ENCODE peak calls at places on chromosomes 12 and 14, in five cellular contexts. C, O, I, L and N are unnamed samples.

GRCh38 chr14:30657606-30658163 is 35.6 kb downstream of the SCFD1 start:
- DNase-seq in I (no peak), L (no peak), C (no peak), O (no peak), N (no peak)

GRCh38 chr14:25050494-25051170 is 685 bp upstream of the STXBP6 start:
- DNase-seq in O (peak; percentile 23), I (peak; percentile 88), C (no peak), L (no peak), N (no peak)

GRCh38 chr14:35944847-35945246 is 118.7 kb downstream of the BRMS1L start:
- DNase-seq in O (no peak), C (no peak), L (no peak), I (no peak), N (no peak)

GRCh38 chr12:25769076-25769945 is 189.2 kb upstream of the RASSF8 start:
- DNase-seq in O (no peak), L (no peak), I (peak; percentile 94), C (no peak), N (peak; percentile 72)

GRCh38 chr14:65261946-65262345 is 150.6 kb upstream of the FUT8 start:
- DNase-seq in C (no peak), L (no peak), O (no peak), I (no peak), N (no peak)

GRCh38 chr12:114721266-114721665 is 37.3 kb upstream of the TBX3 start:
- DNase-seq in C (no peak), O (peak; percentile 83), L (peak; percentile 12), I (no peak), N (no peak)

GRCh38 chr12:28424965-28425364 is 234.7 kb downstream of the CCDC91 start:
- DNase-seq in C (peak; percentile 41), O (peak; percentile 16), I (peak; percentile 94), L (no peak), N (peak; percentile 78)

GRCh38 chr12:75699728-75700496 is 188.5 kb upstream of the KRR1 start:
- DNase-seq in O (peak; percentile 70), C (no peak), I (peak; percentile 81), L (no peak), N (no peak)

GRCh38 chr12:57990241-57990883 is 49.0 kb downstream of the ATP23 start:
- DNase-seq in C (no peak), O (no peak), L (no peak), I (no peak), N (no peak)

GRCh38 chr14:94114589-94115067 is 4.1 kb downstream of the IFI27 start:
- DNase-seq in O (no peak), L (no peak), C (peak; percentile 18), I (no peak), N (no peak)

GRCh38 chr14:27881646-27882045 is 884.9 kb upstream of the FOXG1 start:
- DNase-seq in I (no peak), L (no peak), C (no peak), O (no peak), N (no peak)

GRCh38 chr14:68910540-68910939 is 68.6 kb downstream of the ACTN1 start:
- DNase-seq in C (no peak), I (no peak), O (no peak), L (peak; percentile 11), N (no peak)

GRCh38 chr14:65958664-65959562 is 527.3 kb upstream of the CCDC196 start:
- DNase-seq in O (peak; percentile 56), L (peak; percentile 66), C (no peak), I (peak; percentile 17), N (no peak)

GRCh38 chr12:56766535-56766934 is 3.4 kb downstream of the HSD17B6 start:
- DNase-seq in C (no peak), I (no peak), L (no peak), O (no peak), N (no peak)

GRCh38 chr14:93008381-93008780 is 85.4 kb downstream of the CHGA start:
- DNase-seq in L (no peak), O (no peak), C (no peak), I (peak; percentile 64), N (no peak)

GRCh38 chr14:33734387-33734786 is 216.5 kb downstream of the EGLN3 start:
- DNase-seq in L (no peak), O (no peak), C (no peak), I (no peak), N (no peak)

GRCh38 chr14:35992816-35993511 is 166.8 kb downstream of the BRMS1L start:
- DNase-seq in I (no peak), L (no peak), O (peak; percentile 14), C (no peak), N (no peak)

GRCh38 chr14:32350020-32350419 is 20.9 kb downstream of the AKAP6 start:
- DNase-seq in C (no peak), O (no peak), I (no peak), L (no peak), N (no peak)

GRCh38 chr12:119870462-119870861 is 6.7 kb downstream of the CIT start:
- DNase-seq in L (no peak), O (no peak), C (no peak), I (peak; percentile 21), N (no peak)

DNA sequence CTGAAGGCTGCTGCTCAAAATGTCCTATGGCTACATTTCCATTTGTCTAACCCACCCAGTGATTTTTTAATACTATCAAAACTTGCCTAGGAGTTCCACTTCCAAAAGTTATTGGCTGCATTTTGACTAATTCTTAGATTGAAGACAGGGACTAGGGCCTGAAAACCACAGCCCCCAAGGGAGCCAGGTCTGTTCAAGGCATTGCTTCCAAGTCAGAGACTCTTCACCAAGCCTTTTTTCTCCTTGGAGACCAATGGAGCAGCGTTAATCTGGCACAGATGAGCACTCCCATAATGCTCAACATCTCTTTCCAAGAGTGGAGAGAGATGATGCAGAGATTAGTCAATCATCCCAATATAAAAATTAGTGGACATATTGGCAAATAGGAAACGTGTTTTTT is 112.5 kb upstream of the HIF1A start:
- DNase-seq in O (no peak), C (no peak), L (no peak), I (peak; percentile 32), N (no peak)
- TF ChIP-seq CTCF in O (no peak), C (no peak), L (no peak), I (no peak), N (no peak)

DNA sequence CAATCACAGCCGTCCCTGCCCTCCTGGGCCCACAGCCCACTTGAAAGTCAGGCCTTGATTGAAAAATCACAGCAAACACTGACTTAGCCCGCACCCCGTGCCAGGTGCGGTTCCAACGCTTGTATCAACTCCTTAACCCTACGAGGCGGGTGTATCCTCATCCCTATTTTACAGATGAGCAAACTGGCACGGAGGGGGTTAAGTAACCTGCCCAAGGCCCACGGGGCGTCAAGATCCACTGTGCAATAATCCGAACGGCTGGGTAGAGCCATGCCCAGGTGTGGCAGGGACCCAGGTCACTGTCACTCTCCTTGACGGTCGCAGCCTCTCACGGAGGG is 583 bp downstream of the DNAH10 start:
- DNase-seq in C (no peak), O (no peak), L (no peak), I (no peak), N (no peak)
- H3K4me3 ChIP-seq in C (peak overlapping the region; percentile 61), O (peak overlapping the region; percentile 38), L (peak overlapping the region; percentile 39), I (no peak overlapping the region), N (no peak overlapping the region)

GRCh38 chr14:45838597-45838996 is 585.6 kb upstream of the MIS18BP1 start:
- DNase-seq in L (no peak), O (peak; percentile 2), I (no peak), C (no peak), N (no peak)
- TF ChIP-seq CTCF in L (peak; percentile 32), O (no peak), I (no peak), C (no peak), N (peak; percentile 26)

GRCh38 chr12:39606712-39607423 is 12.7 kb downstream of the ABCD2 start:
- DNase-seq in O (no peak), L (no peak), C (no peak), I (no peak), N (no peak)

GRCh38 chr12:39605501-39605900 is 14.1 kb downstream of the ABCD2 start:
- DNase-seq in C (no peak), L (no peak), O (no peak), I (peak; percentile 74), N (no peak)

GRCh38 chr12:39603065-39603464 is 16.5 kb downstream of the ABCD2 start:
- DNase-seq in C (no peak), O (no peak), L (no peak), I (no peak), N (no peak)

GRCh38 chr12:39610626-39611025 is 9.0 kb downstream of the ABCD2 start:
- DNase-seq in O (no peak), C (no peak), I (peak; percentile 29), L (no peak), N (no peak)

GRCh38 chr12:39605996-39606395 is 13.6 kb downstream of the ABCD2 start:
- DNase-seq in L (no peak), O (no peak), C (no peak), I (peak; percentile 85), N (no peak)
- H3K4me3 ChIP-seq in L (no peak overlapping the region), O (no peak overlapping the region), C (no peak overlapping the region), I (no peak overlapping the region), N (no peak overlapping the region)

DNA sequence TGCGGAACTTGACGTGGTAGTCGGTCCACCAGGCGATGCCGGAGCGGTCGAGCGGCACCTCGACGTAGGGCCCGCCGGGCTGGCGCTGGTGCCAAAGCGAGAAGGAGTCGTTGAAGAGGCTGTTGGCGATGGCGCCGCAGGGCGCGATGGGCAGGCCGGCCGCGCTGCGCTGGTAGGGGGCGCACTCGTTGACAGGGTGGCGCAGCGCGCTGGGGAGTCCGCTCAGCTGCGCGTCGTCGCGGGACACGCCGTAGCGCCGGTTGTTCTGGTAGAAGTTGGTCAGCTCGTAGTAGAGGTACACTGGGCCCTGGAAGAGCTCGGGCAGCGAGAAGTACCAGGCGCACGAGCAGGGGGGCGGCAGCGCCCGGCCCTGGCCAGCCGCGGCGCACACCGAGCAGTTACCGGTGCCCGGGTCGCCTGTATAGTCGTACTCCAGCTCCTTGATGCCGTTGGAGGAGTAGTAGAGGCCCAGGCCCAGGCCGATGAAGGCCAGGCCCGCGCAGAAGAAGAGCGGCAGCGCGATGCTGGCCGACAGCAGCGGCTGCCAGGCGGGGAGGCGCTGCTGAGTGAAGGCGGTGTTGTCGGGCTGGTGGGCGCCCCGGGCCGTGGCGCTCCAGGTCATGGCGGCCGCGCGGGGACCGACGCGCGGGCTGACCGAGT is 482 bp downstream of the TMEM30B start:
- DNase-seq in C (peak; percentile 74), L (peak; percentile 90), I (peak; percentile 59), O (peak; percentile 54), N (no peak)
- TF ChIP-seq CTCF in C (no peak), L (peak; percentile 40), I (peak; percentile 15), O (peak; percentile 40), N (peak; percentile 48)

DNA sequence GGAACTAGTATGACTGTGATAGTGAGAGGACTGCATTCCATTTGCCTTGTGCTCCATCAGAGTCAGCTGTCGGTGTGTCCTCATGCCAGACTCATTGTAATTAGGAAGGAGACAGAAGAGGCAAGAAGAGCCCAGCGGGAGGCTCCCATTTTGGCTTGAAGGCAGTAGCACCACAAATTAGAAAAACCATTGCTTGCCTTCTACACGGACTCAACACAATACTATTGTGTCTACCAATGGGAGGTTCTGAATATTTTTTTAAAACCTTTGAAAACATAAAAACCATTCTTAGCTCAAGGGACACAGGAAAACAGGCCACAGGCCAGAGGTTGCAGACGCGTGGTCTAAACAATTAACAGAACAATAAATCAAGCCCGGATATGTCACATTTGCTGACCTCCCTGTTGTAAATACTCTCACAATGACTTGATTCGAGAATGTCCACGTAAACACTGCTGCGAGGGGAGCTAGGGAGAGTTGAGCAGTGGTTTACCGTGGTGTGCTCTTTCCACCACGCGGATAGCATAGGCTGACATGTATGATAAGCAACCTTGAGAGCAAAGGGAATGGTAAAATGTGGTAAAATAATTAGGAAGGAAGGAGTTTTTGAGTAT is 13.6 kb upstream of the DCP1B start:
- DNase-seq in C (no peak), O (no peak), L (peak; percentile 75), I (peak; percentile 11), N (no peak)
- H3K4me3 ChIP-seq in C (no peak overlapping the region), O (no peak overlapping the region), L (no peak overlapping the region), I (no peak overlapping the region), N (no peak overlapping the region)